ENCODE peak calls at places on chromosomes 6 and 20, in nine cellular contexts. J is T-helper 2 cell treated with Interferon-gamma antibody and Interleukin-4, amounts not matched to agents 5 μg/mL and 100 μg/mL, for 36 hours; N is NAMALWA; E is activated effector memory CD4-positive, alpha-beta T cell treated with Interleukin-2 at 50 U/mL for 16 hours; R is activated CD4-positive, alpha-beta T cell treated with anti-CD3 and anti-CD28 coated beads for 48 hours; V is GM18507; L is SK-N-SH; C is ecto neural progenitor cell; D is activated CD8-positive, alpha-beta memory T cell treated with anti-CD3 and anti-CD28 coated beads, Interleukin-2, amount 10 ng/mL, durations not matched to agents 7 days and 5 days. K is an unnamed sample.
A peak's percentile ranks its signal among the peaks of the same experiment; 100 is the strongest.

GRCh38 chr6:55293116-55293515 is 34.2 kb upstream of the GFRAL start:
- DNase-seq in J (no peak), N (peak; percentile 33), E (no peak), R (no peak), V (no peak), L (no peak), C (no peak), D (no peak), K (peak; percentile 20)

GRCh38 chr6:92893741-92894140 is 525.6 kb downstream of the EPHA7 start:
- DNase-seq in J (no peak), N (no peak), E (no peak), R (no peak), V (no peak), L (no peak), C (no peak), D (no peak), K (no peak)

GRCh38 chr6:38856490-38856889 is 141.4 kb downstream of the DNAH8 start:
- DNase-seq in J (no peak), N (no peak), E (no peak), R (no peak), V (no peak), L (no peak), C (no peak), D (no peak), K (no peak)

GRCh38 chr6:39982720-39983119 is 48.5 kb upstream of the MOCS1 start:
- DNase-seq in J (no peak), N (no peak), E (no peak), R (no peak), V (no peak), L (no peak), C (no peak), D (no peak), K (no peak)

GRCh38 chr20:325889-326644 is 715 bp downstream of the SOX12 start:
- DNase-seq in J (peak; percentile 67), N (peak; percentile 82), E (peak; percentile 31), R (peak; percentile 71), V (no peak), L (peak; percentile 70), C (peak; percentile 84), D (peak; percentile 68), K (peak; percentile 81)

GRCh38 chr6:134007077-134007476 is 45.3 kb downstream of the SLC2A12 start:
- DNase-seq in J (no peak), N (no peak), E (no peak), R (no peak), V (no peak), L (no peak), C (no peak), D (no peak), K (no peak)

GRCh38 chr6:165889636-165890403 is 226.8 kb upstream of the PDE10A start:
- DNase-seq in J (no peak), N (peak; percentile 9), E (no peak), R (peak; percentile 29), V (no peak), L (peak; percentile 65), C (peak; percentile 69), D (no peak), K (no peak)

GRCh38 chr20:9627219-9627618 is 112.8 kb downstream of the LAMP5 start:
- DNase-seq in J (no peak), N (no peak), E (no peak), R (no peak), V (no peak), L (no peak), C (no peak), D (no peak), K (no peak)

GRCh38 chr6:90113389-90113788 is 183.3 kb downstream of the BACH2 start:
- DNase-seq in J (no peak), N (no peak), E (no peak), R (no peak), V (no peak), L (no peak), C (no peak), D (no peak), K (no peak)

GRCh38 chr6:4904461-4904860 is 99.4 kb downstream of the RPP40 start:
- DNase-seq in J (no peak), N (no peak), E (no peak), R (no peak), V (no peak), L (no peak), C (no peak), D (no peak), K (no peak)

GRCh38 chr6:37049990-37050853 is 44.8 kb downstream of the FGD2 start:
- DNase-seq in J (peak; percentile 76), N (peak; percentile 92), E (peak; percentile 67), R (peak; percentile 72), V (peak; percentile 65), L (no peak), C (no peak), D (peak; percentile 93), K (no peak)

GRCh38 chr6:156283091-156283490 is 494.1 kb upstream of the ARID1B start:
- DNase-seq in J (no peak), N (no peak), E (no peak), R (no peak), V (no peak), L (no peak), C (no peak), D (no peak), K (no peak)

GRCh38 chr6:134714679-134715078 is 235.2 kb downstream of the ALDH8A1 start:
- DNase-seq in J (no peak), N (no peak), E (no peak), R (no peak), V (no peak), L (no peak), C (no peak), D (no peak), K (peak; percentile 41)

GRCh38 chr20:59647271-59647670 is 42.9 kb downstream of the PHACTR3 start:
- DNase-seq in J (no peak), N (no peak), E (no peak), R (no peak), V (no peak), L (no peak), C (peak; percentile 12), D (peak; percentile 5), K (no peak)

GRCh38 chr20:62734881-62735280 is 26.2 kb downstream of the NTSR1 start:
- DNase-seq in J (no peak), N (no peak), E (no peak), R (no peak), V (no peak), L (no peak), C (no peak), D (no peak), K (no peak)

GRCh38 chr20:39553120-39553519 is 591.0 kb downstream of the DHX35 start:
- DNase-seq in J (no peak), N (no peak), E (no peak), R (no peak), V (no peak), L (no peak), C (no peak), D (no peak), K (no peak)

K was measured in foreskin fibroblast.